ENCODE peak calls at places on chromosomes 7 and 10, in four cellular contexts. W, Z, A and H are unnamed samples.

GRCh38 chr7:99170730-99171074 is 26.8 kb upstream of the SMURF1 start:
- DNase-seq in W (no peak), Z (no peak), A (no peak), H (no peak)

GRCh38 chr10:36147529-36147928 is 505.4 kb upstream of the FZD8 start:
- DNase-seq in W (no peak), Z (no peak), A (no peak), H (no peak)

GRCh38 chr7:16202298-16202697 is 219.0 kb downstream of the CRPPA start:
- DNase-seq in W (no peak), Z (no peak), A (no peak), H (no peak)

GRCh38 chr7:157411580-157411979 is 74.8 kb downstream of the DNAJB6 start:
- DNase-seq in W (no peak), Z (peak), A (no peak), H (no peak)

GRCh38 chr7:54757711-54758110 is 1.3 kb downstream of the SEC61G start:
- DNase-seq in W (no peak), Z (no peak), A (no peak), H (no peak)

GRCh38 chr10:71796749-71797405 is 23.6 kb upstream of the VSIR start:
- DNase-seq in W (no peak), Z (no peak), A (no peak), H (no peak)

GRCh38 chr7:30931161-30931926 is 19.7 kb downstream of the AQP1 start:
- DNase-seq in W (peak), Z (no peak), A (no peak), H (no peak)

GRCh38 chr10:588246-589165 is 101.0 kb downstream of the DIP2C start:
- DNase-seq in W (no peak), Z (no peak), A (peak), H (no peak)

GRCh38 chr7:1692500-1693418 is 22.7 kb downstream of the ELFN1 start:
- DNase-seq in W (no peak), Z (no peak), A (no peak), H (peak)

GRCh38 chr7:50757703-50758390 is 24.8 kb downstream of the GRB10 start:
- DNase-seq in W (no peak), Z (no peak), A (peak), H (no peak)